ENCODE peak calls at places on chromosomes 2 and 18, in seven cellular contexts. One of them, this sample, is unnamed.
A peak's percentile ranks its signal among the peaks of the same experiment; 100 is the strongest.

GRCh38 chr2:33573657-33574056 is 25.4 kb downstream of the FAM98A start:
- DNase-seq in IMR-90: no peak
- DNase-seq in right atrium auricular region: no peak
- DNase-seq in cardiac muscle cell: no peak
- DNase-seq in HepG2: no peak
- DNase-seq in NT2/D1: no peak
- DNase-seq in fibroblast of pulmonary artery: no peak
- DNase-seq in this sample: no peak

GRCh38 chr2:80392446-80392845 is 87.9 kb upstream of the LRRTM1 start:
- DNase-seq in fibroblast of pulmonary artery: peak; percentile 22
- DNase-seq in IMR-90: peak; percentile 26
- DNase-seq in NT2/D1: no peak
- DNase-seq in right atrium auricular region: no peak
- DNase-seq in cardiac muscle cell: no peak
- DNase-seq in HepG2: no peak
- DNase-seq in this sample: no peak

GRCh38 chr2:28527196-28527595 is 31.3 kb downstream of the PLB1 start:
- DNase-seq in NT2/D1: no peak
- DNase-seq in HepG2: no peak
- DNase-seq in right atrium auricular region: no peak
- DNase-seq in IMR-90: no peak
- DNase-seq in fibroblast of pulmonary artery: no peak
- DNase-seq in cardiac muscle cell: peak; percentile 27
- DNase-seq in this sample: no peak

GRCh38 chr2:72145658-72146329 is 1.9 kb downstream of the CYP26B1 start:
- DNase-seq in right atrium auricular region: peak; percentile 50
- DNase-seq in cardiac muscle cell: no peak
- DNase-seq in NT2/D1: no peak
- DNase-seq in fibroblast of pulmonary artery: no peak
- DNase-seq in IMR-90: no peak
- DNase-seq in HepG2: no peak
- DNase-seq in this sample: no peak

GRCh38 chr2:160538559-160539355 is 45.1 kb upstream of the RBMS1 start:
- DNase-seq in NT2/D1: no peak
- DNase-seq in fibroblast of pulmonary artery: no peak
- DNase-seq in IMR-90: peak; percentile 33
- DNase-seq in right atrium auricular region: no peak
- DNase-seq in cardiac muscle cell: peak; percentile 65
- DNase-seq in HepG2: no peak
- DNase-seq in this sample: no peak

GRCh38 chr18:71529708-71530303 is 1014.3 kb downstream of the CBLN2 start:
- DNase-seq in IMR-90: no peak
- DNase-seq in cardiac muscle cell: no peak
- DNase-seq in NT2/D1: no peak
- DNase-seq in HepG2: no peak
- DNase-seq in right atrium auricular region: no peak
- DNase-seq in fibroblast of pulmonary artery: peak; percentile 61
- DNase-seq in this sample: peak; percentile 24

GRCh38 chr2:96602330-96602823 is 35.7 kb downstream of the KANSL3 start:
- DNase-seq in fibroblast of pulmonary artery: no peak
- DNase-seq in right atrium auricular region: no peak
- DNase-seq in HepG2: peak; percentile 25
- DNase-seq in NT2/D1: no peak
- DNase-seq in IMR-90: no peak
- DNase-seq in cardiac muscle cell: no peak
- DNase-seq in this sample: no peak

GRCh38 chr18:23232331-23232730 is 97.0 kb downstream of the CABLES1 start:
- DNase-seq in cardiac muscle cell: no peak
- DNase-seq in right atrium auricular region: no peak
- DNase-seq in IMR-90: no peak
- DNase-seq in HepG2: no peak
- DNase-seq in NT2/D1: no peak
- DNase-seq in fibroblast of pulmonary artery: no peak
- DNase-seq in this sample: no peak

GRCh38 chr2:145007673-145008263 is 487.8 kb upstream of the ZEB2 start:
- DNase-seq in HepG2: no peak
- DNase-seq in cardiac muscle cell: no peak
- DNase-seq in NT2/D1: no peak
- DNase-seq in fibroblast of pulmonary artery: peak; percentile 90
- DNase-seq in IMR-90: peak; percentile 66
- DNase-seq in right atrium auricular region: peak; percentile 60
- DNase-seq in this sample: peak; percentile 89

GRCh38 chr2:44825702-44826101 is 115.8 kb upstream of the SIX3 start:
- DNase-seq in cardiac muscle cell: no peak
- DNase-seq in NT2/D1: no peak
- DNase-seq in IMR-90: no peak
- DNase-seq in fibroblast of pulmonary artery: no peak
- DNase-seq in right atrium auricular region: no peak
- DNase-seq in HepG2: no peak
- DNase-seq in this sample: no peak

GRCh38 chr18:41324020-41324791 is 630.8 kb upstream of the PIK3C3 start:
- DNase-seq in fibroblast of pulmonary artery: no peak
- DNase-seq in IMR-90: peak; percentile 17
- DNase-seq in NT2/D1: no peak
- DNase-seq in HepG2: no peak
- DNase-seq in right atrium auricular region: no peak
- DNase-seq in cardiac muscle cell: no peak
- DNase-seq in this sample: no peak

GRCh38 chr2:96887419-96888081 is 17.7 kb upstream of the SEMA4C start:
- DNase-seq in IMR-90: no peak
- DNase-seq in NT2/D1: no peak
- DNase-seq in right atrium auricular region: no peak
- DNase-seq in HepG2: no peak
- DNase-seq in fibroblast of pulmonary artery: no peak
- DNase-seq in cardiac muscle cell: peak; percentile 39
- DNase-seq in this sample: no peak

GRCh38 chr18:59851784-59852399 is 47.9 kb upstream of the PMAIP1 start:
- DNase-seq in fibroblast of pulmonary artery: no peak
- DNase-seq in cardiac muscle cell: no peak
- DNase-seq in IMR-90: no peak
- DNase-seq in HepG2: no peak
- DNase-seq in NT2/D1: no peak
- DNase-seq in right atrium auricular region: no peak
- DNase-seq in this sample: no peak
- H3K4me3 ChIP-seq in fibroblast of pulmonary artery: no peak overlapping the region
- H3K4me3 ChIP-seq in cardiac muscle cell: no peak overlapping the region
- H3K4me3 ChIP-seq in IMR-90: no peak overlapping the region
- H3K4me3 ChIP-seq in HepG2: no peak overlapping the region
- H3K4me3 ChIP-seq in NT2/D1: no peak overlapping the region
- H3K4me3 ChIP-seq in right atrium auricular region: no peak overlapping the region
- H3K4me3 ChIP-seq in this sample: no peak overlapping the region

GRCh38 chr2:169770991-169771390 is 27.7 kb upstream of the SSB start:
- DNase-seq in cardiac muscle cell: no peak
- DNase-seq in fibroblast of pulmonary artery: no peak
- DNase-seq in HepG2: no peak
- DNase-seq in right atrium auricular region: no peak
- DNase-seq in IMR-90: no peak
- DNase-seq in NT2/D1: no peak
- DNase-seq in this sample: no peak

GRCh38 chr2:169765523-169765922 is 31.9 kb downstream of the KLHL23 start:
- DNase-seq in IMR-90: peak; percentile 78
- DNase-seq in fibroblast of pulmonary artery: peak; percentile 18
- DNase-seq in cardiac muscle cell: no peak
- DNase-seq in HepG2: peak; percentile 52
- DNase-seq in NT2/D1: no peak
- DNase-seq in right atrium auricular region: no peak
- DNase-seq in this sample: peak; percentile 54

GRCh38 chr2:169771612-169772011 is 27.1 kb upstream of the SSB start:
- DNase-seq in cardiac muscle cell: no peak
- DNase-seq in fibroblast of pulmonary artery: no peak
- DNase-seq in NT2/D1: no peak
- DNase-seq in right atrium auricular region: no peak
- DNase-seq in HepG2: peak; percentile 32
- DNase-seq in IMR-90: no peak
- DNase-seq in this sample: no peak

GRCh38 chr2:169768262-169768995 is 30.2 kb upstream of the SSB start:
- DNase-seq in IMR-90: no peak
- DNase-seq in fibroblast of pulmonary artery: no peak
- DNase-seq in NT2/D1: no peak
- DNase-seq in HepG2: no peak
- DNase-seq in cardiac muscle cell: no peak
- DNase-seq in right atrium auricular region: no peak
- DNase-seq in this sample: no peak

DNA sequence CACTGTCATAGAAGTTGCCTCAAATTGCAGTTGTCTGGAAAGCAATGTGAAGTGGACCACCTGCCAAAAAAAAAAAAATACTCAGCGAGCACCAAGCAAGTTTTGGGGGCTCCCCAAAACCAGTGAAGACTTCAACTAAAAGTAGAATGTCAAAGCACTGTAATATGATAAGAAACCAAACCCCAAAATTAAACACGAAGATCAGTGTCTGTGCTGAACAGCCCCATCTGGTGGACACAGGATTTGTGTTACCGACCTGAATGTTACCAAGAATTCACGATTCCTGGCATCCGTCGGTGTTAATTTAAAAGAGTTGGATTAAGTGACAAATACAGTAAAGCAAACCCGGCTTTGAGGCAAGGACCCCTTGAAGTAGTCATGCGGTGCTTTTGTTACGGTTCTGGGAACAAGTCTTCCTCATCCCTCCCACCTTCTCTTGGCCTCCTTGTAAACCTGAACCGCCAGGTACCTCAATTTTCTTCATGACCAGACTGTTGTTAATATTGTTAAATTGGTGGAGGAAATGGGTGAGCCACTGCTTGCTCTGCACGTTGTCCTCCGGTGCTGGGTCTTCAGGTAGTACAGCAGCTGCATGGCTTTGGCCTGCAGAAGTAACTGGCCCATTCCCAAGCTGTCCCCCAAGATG is 31.3 kb upstream of the SSB start:
- DNase-seq in cardiac muscle cell: peak; percentile 50
- DNase-seq in fibroblast of pulmonary artery: peak; percentile 76
- DNase-seq in IMR-90: peak; percentile 64
- DNase-seq in NT2/D1: peak; percentile 18
- DNase-seq in right atrium auricular region: peak; percentile 67
- DNase-seq in HepG2: peak; percentile 63
- DNase-seq in this sample: peak; percentile 71
- H3K4me3 ChIP-seq in cardiac muscle cell: no peak overlapping the region
- H3K4me3 ChIP-seq in fibroblast of pulmonary artery: no peak overlapping the region
- H3K4me3 ChIP-seq in IMR-90: no peak overlapping the region
- H3K4me3 ChIP-seq in NT2/D1: no peak overlapping the region
- H3K4me3 ChIP-seq in right atrium auricular region: no peak overlapping the region
- H3K4me3 ChIP-seq in HepG2: no peak overlapping the region
- H3K4me3 ChIP-seq in this sample: no peak overlapping the region

GRCh38 chr2:64661770-64662169 is 8.1 kb upstream of the SERTAD2 start:
- DNase-seq in IMR-90: no peak
- DNase-seq in cardiac muscle cell: no peak
- DNase-seq in HepG2: no peak
- DNase-seq in NT2/D1: no peak
- DNase-seq in right atrium auricular region: no peak
- DNase-seq in fibroblast of pulmonary artery: no peak
- DNase-seq in this sample: no peak
- H3K4me3 ChIP-seq in IMR-90: no peak overlapping the region
- H3K4me3 ChIP-seq in cardiac muscle cell: no peak overlapping the region
- H3K4me3 ChIP-seq in HepG2: no peak overlapping the region
- H3K4me3 ChIP-seq in NT2/D1: no peak overlapping the region
- H3K4me3 ChIP-seq in right atrium auricular region: no peak overlapping the region
- H3K4me3 ChIP-seq in fibroblast of pulmonary artery: no peak overlapping the region
- H3K4me3 ChIP-seq in this sample: no peak overlapping the region

GRCh38 chr2:134275058-134275862 is 21.4 kb downstream of the MGAT5 start:
- DNase-seq in NT2/D1: no peak
- DNase-seq in right atrium auricular region: no peak
- DNase-seq in fibroblast of pulmonary artery: no peak
- DNase-seq in IMR-90: no peak
- DNase-seq in HepG2: no peak
- DNase-seq in cardiac muscle cell: no peak
- DNase-seq in this sample: no peak
- H3K4me3 ChIP-seq in NT2/D1: no peak overlapping the region
- H3K4me3 ChIP-seq in right atrium auricular region: no peak overlapping the region
- H3K4me3 ChIP-seq in fibroblast of pulmonary artery: no peak overlapping the region
- H3K4me3 ChIP-seq in IMR-90: no peak overlapping the region
- H3K4me3 ChIP-seq in HepG2: no peak overlapping the region
- H3K4me3 ChIP-seq in cardiac muscle cell: no peak overlapping the region
- H3K4me3 ChIP-seq in this sample: no peak overlapping the region

This sample was measured in fibroblast of mammary gland.